ENCODE peak calls at places on chromosomes 5 and 9, in ten cellular contexts. W is T-helper 2 cell treated with Interferon-gamma antibody and Interleukin-4, amounts not matched to agents 5 μg/mL and 100 μg/mL, for 36 hours; D is WTC11; G is mucosa of descending colon; K is GM06990; X is stimulated activated CD4-positive, alpha-beta T cell treated with anti-CD3 and anti-CD28 coated beads, Interleukin-1b, Interleukin-23, amount 100 ng/mL, for 1 hour; S is stimulated activated CD8-positive, alpha-beta memory T cell treated with anti-CD3 and anti-CD28 coated beads, Interleukin-15, amount 100 ng/mL, for 1 hour; E is natural killer cell treated with Interleukin-12 subunit alpha and Interleukin-12 subunit beta and Interleukin-15 and Interleukin-18, amount 100 ng/mL, for 72 hours; N is PC-9; V is LoVo. L is an unnamed sample.

GRCh38 chr9:87112656-87113055 is 165.3 kb upstream of the GAS1 start:
- DNase-seq in W (no peak), N (no peak), K (no peak), G (no peak), V (no peak), S (no peak), X (no peak), E (no peak), D (no peak), L (no peak)

GRCh38 chr5:130871346-130872086 is 293.5 kb downstream of the HINT1 start:
- DNase-seq in W (no peak), X (no peak), G (no peak), V (peak), S (peak), E (no peak), D (peak), K (no peak), N (peak), L (peak)

GRCh38 chr9:134964271-134964670 is 46.6 kb upstream of the FCN1 start:
- DNase-seq in E (no peak), S (no peak), N (no peak), K (no peak), D (no peak), X (no peak), G (no peak), W (no peak), V (no peak), L (no peak)

GRCh38 chr5:44774279-44774880 is 34.4 kb upstream of the MRPS30 start:
- DNase-seq in S (no peak), G (no peak), N (no peak), D (no peak), K (no peak), W (no peak), X (no peak), V (peak), E (no peak), L (no peak)

GRCh38 chr9:35606138-35606504 is 1.1 kb downstream of the TESK1 start:
- DNase-seq in E (no peak), S (no peak), N (no peak), D (no peak), W (no peak), K (no peak), V (no peak), G (no peak), X (no peak), L (no peak)

GRCh38 chr9:127283917-127284316 is 19.3 kb downstream of the GARNL3 start:
- DNase-seq in K (no peak), V (no peak), W (no peak), N (peak), D (peak), X (no peak), E (no peak), G (no peak), S (no peak), L (no peak)

GRCh38 chr9:91680998-91681397 is 257.4 kb upstream of the NFIL3 start:
- DNase-seq in V (no peak), N (no peak), D (no peak), E (no peak), X (no peak), W (no peak), S (no peak), K (no peak), G (no peak), L (no peak)

GRCh38 chr9:93116049-93116961 is 17.7 kb downstream of the NINJ1 start:
- DNase-seq in W (no peak), G (peak), S (no peak), X (no peak), E (peak), N (peak), V (no peak), D (no peak), K (peak), L (no peak)

GRCh38 chr5:136132087-136132486 is 558 bp upstream of the SMAD5 start:
- DNase-seq in V (peak), E (no peak), W (no peak), X (no peak), S (no peak), K (no peak), G (peak), D (peak), N (no peak), L (no peak)

GRCh38 chr5:74638776-74639537 is 1.6 kb downstream of the ENC1 start:
- DNase-seq in G (no peak), W (no peak), N (no peak), X (no peak), S (no peak), D (no peak), K (peak), V (peak), E (no peak), L (no peak)

GRCh38 chr5:55052383-55052931 is 28.4 kb downstream of the GZMK start:
- DNase-seq in E (no peak), W (no peak), S (no peak), G (no peak), X (no peak), D (no peak), V (no peak), N (no peak), K (no peak), L (no peak)

GRCh38 chr5:66247176-66247960 is 103.3 kb downstream of the SREK1 start:
- DNase-seq in G (no peak), S (no peak), N (peak), W (no peak), V (peak), X (no peak), E (no peak), D (no peak), K (no peak), L (no peak)

GRCh38 chr5:143824851-143825720 is 13.1 kb downstream of the HMHB1 start:
- DNase-seq in N (peak), E (peak), K (peak), S (peak), G (peak), W (peak), V (peak), D (peak), X (peak), L (peak)

GRCh38 chr5:96712100-96712746 is 50.0 kb downstream of the CAST start:
- DNase-seq in G (no peak), W (no peak), X (no peak), E (no peak), V (no peak), S (no peak), D (no peak), K (no peak), N (no peak), L (no peak)

GRCh38 chr9:127838375-127839078 is 15.9 kb downstream of the ENG start:
- DNase-seq in G (peak), V (no peak), S (no peak), E (no peak), D (no peak), K (no peak), W (no peak), X (no peak), N (peak), L (no peak)

GRCh38 chr9:105415344-105415980 is 32.4 kb upstream of the FSD1L start:
- DNase-seq in K (peak), X (peak), G (no peak), D (peak), E (no peak), W (peak), S (peak), N (peak), V (peak), L (peak)

GRCh38 chr5:131357739-131358561 is 94.1 kb downstream of the CDC42SE2 start:
- DNase-seq in G (no peak), W (peak), D (no peak), V (no peak), K (no peak), X (no peak), N (no peak), S (no peak), E (no peak), L (no peak)

GRCh38 chr5:116640236-116640635 is 65.6 kb upstream of the SEMA6A start:
- DNase-seq in N (no peak), K (no peak), S (no peak), V (no peak), X (no peak), W (no peak), G (no peak), D (no peak), E (no peak), L (no peak)

GRCh38 chr5:124176692-124177091 is 569.7 kb downstream of the ZNF608 start:
- DNase-seq in E (no peak), K (no peak), S (no peak), D (no peak), V (no peak), G (no peak), W (no peak), N (no peak), X (no peak), L (no peak)

GRCh38 chr5:80368666-80369270 is 39.1 kb upstream of the ZFYVE16 start:
- DNase-seq in G (no peak), W (no peak), X (no peak), S (no peak), V (no peak), E (no peak), D (no peak), K (no peak), N (no peak), L (no peak)

GRCh38 chr9:70639853-70640814 is 225.7 kb upstream of the KLF9 start:
- DNase-seq in D (no peak), N (peak), X (no peak), K (no peak), S (no peak), G (no peak), E (no peak), V (peak), W (no peak), L (no peak)

GRCh38 chr5:51382759-51383493 is at the start of gene ISL1:
- DNase-seq in W (no peak), D (peak), S (no peak), N (no peak), X (no peak), E (no peak), G (peak), V (peak), K (peak), L (no peak)

GRCh38 chr5:72467987-72468386 is 39.2 kb downstream of the ZNF366 start:
- DNase-seq in W (no peak), V (no peak), S (no peak), X (no peak), K (no peak), G (no peak), N (peak), D (no peak), E (no peak), L (no peak)

GRCh38 chr9:133117271-133118178 is 3.5 kb downstream of the RALGDS start:
- DNase-seq in V (no peak), X (no peak), S (no peak), E (no peak), W (no peak), N (no peak), G (peak), D (no peak), K (no peak), L (no peak)

GRCh38 chr5:20972419-20972925 is 984.5 kb upstream of the CDH18 start:
- DNase-seq in G (no peak), V (peak), N (peak), K (no peak), E (no peak), D (peak), W (no peak), S (no peak), X (no peak), L (no peak)

GRCh38 chr5:176863765-176864098 is 35.4 kb downstream of the HK3 start:
- DNase-seq in W (no peak), E (no peak), G (no peak), N (no peak), D (no peak), S (no peak), X (no peak), K (no peak), V (no peak), L (no peak)

GRCh38 chr5:98144710-98145109 is 628.8 kb upstream of the RGMB start:
- DNase-seq in X (no peak), N (no peak), E (no peak), W (no peak), K (no peak), G (no peak), V (no peak), D (no peak), S (no peak), L (no peak)

GRCh38 chr9:126151031-126151670 is 175.5 kb upstream of the MVB12B start:
- DNase-seq in S (no peak), W (no peak), N (no peak), G (no peak), K (no peak), E (no peak), D (no peak), X (no peak), V (no peak), L (no peak)

GRCh38 chr5:111854196-111854595 is 97.2 kb upstream of the NREP start:
- DNase-seq in X (no peak), S (no peak), K (no peak), N (no peak), W (no peak), V (no peak), E (no peak), D (no peak), G (no peak), L (no peak)

GRCh38 chr5:180133971-180134508 is 62.5 kb upstream of the RNF130 start:
- DNase-seq in E (no peak), D (no peak), N (no peak), S (no peak), W (no peak), X (no peak), G (no peak), K (no peak), V (no peak), L (no peak)

GRCh38 chr5:124923131-124923530 is 176.7 kb upstream of the ZNF608 start:
- DNase-seq in K (no peak), S (no peak), N (no peak), E (no peak), V (no peak), X (no peak), W (no peak), D (no peak), G (no peak), L (no peak)

GRCh38 chr5:146193291-146193690 is 10.1 kb upstream of the RBM27 start:
- DNase-seq in X (no peak), N (no peak), G (no peak), D (no peak), E (no peak), S (no peak), W (no peak), V (no peak), K (no peak), L (no peak)

GRCh38 chr9:89941875-89942274 is 337.1 kb downstream of the GADD45G start:
- DNase-seq in W (no peak), K (no peak), E (no peak), X (no peak), G (no peak), V (peak), D (no peak), S (no peak), N (no peak), L (no peak)

GRCh38 chr9:131876486-131876885 is 136.6 kb upstream of the RAPGEF1 start:
- DNase-seq in W (no peak), V (no peak), S (no peak), X (no peak), K (no peak), N (no peak), D (no peak), E (peak), G (no peak), L (no peak)

GRCh38 chr5:54091416-54092130 is 218.8 kb downstream of the ARL15 start:
- DNase-seq in K (no peak), N (no peak), V (no peak), G (no peak), E (no peak), X (no peak), D (no peak), W (no peak), S (no peak), L (no peak)

GRCh38 chr5:42855811-42856210 is 44.1 kb upstream of the SELENOP start:
- DNase-seq in N (no peak), W (no peak), S (no peak), X (no peak), G (no peak), E (no peak), K (no peak), D (no peak), V (no peak), L (no peak)

GRCh38 chr9:137952976-137953666 is 75.5 kb downstream of the CACNA1B start:
- DNase-seq in D (no peak), W (no peak), S (no peak), K (no peak), G (no peak), E (no peak), V (no peak), X (no peak), N (no peak), L (no peak)

GRCh38 chr5:82384025-82384750 is 106.0 kb upstream of the RPS23 start:
- DNase-seq in S (no peak), W (no peak), E (no peak), V (no peak), K (no peak), N (no peak), D (no peak), G (no peak), X (no peak), L (no peak)

GRCh38 chr5:57317341-57317740 is 143.5 kb downstream of the GPBP1 start:
- DNase-seq in X (no peak), D (no peak), S (no peak), N (no peak), W (no peak), K (no peak), V (no peak), G (no peak), E (no peak), L (no peak)

GRCh38 chr5:170650850-170651249 is 132.7 kb upstream of the GABRP start:
- DNase-seq in N (no peak), G (no peak), S (no peak), E (no peak), D (no peak), X (no peak), W (no peak), V (no peak), K (no peak), L (no peak)

L was measured in central memory CD8-positive, alpha-beta T cell.